ENCODE peak calls at places on chromosomes 12 and 14, in four cellular contexts. S, I, V and Z are unnamed samples.

GRCh38 chr12:132237772-132238486 is 91.5 kb downstream of the GALNT9 start:
- DNase-seq in S (no peak), I (no peak), V (no peak), Z (no peak)

GRCh38 chr12:105262461-105263184 is 26.6 kb upstream of the APPL2 start:
- DNase-seq in S (no peak), I (no peak), V (no peak), Z (no peak)

GRCh38 chr14:105398726-105399440 is 545 bp downstream of the TEX22 start:
- DNase-seq in S (peak), I (peak), V (no peak), Z (peak)

GRCh38 chr12:106918746-106919145 is 37.0 kb upstream of the TMEM263 start:
- DNase-seq in S (peak), I (peak), V (no peak), Z (peak)

GRCh38 chr12:67911293-67911637 is 78.0 kb upstream of the IFNG-AS1 start:
- DNase-seq in S (no peak), I (no peak), V (no peak), Z (no peak)

GRCh38 chr14:72318648-72319047 is 386.4 kb downstream of the RGS6 start:
- DNase-seq in S (no peak), I (no peak), V (peak), Z (no peak)

GRCh38 chr12:94795520-94795919 is 145.2 kb upstream of the TMCC3 start:
- DNase-seq in S (no peak), I (no peak), V (no peak), Z (peak)

GRCh38 chr12:71935594-71935993 is 3.1 kb upstream of the TPH2 start:
- DNase-seq in S (no peak), I (peak), V (peak), Z (no peak)

GRCh38 chr14:51073751-51074150 is 21.2 kb downstream of the TRIM9 start:
- DNase-seq in S (no peak), I (no peak), V (no peak), Z (no peak)

GRCh38 chr14:75519826-75520692 is 2.2 kb upstream of the BATF start:
- DNase-seq in S (no peak), I (no peak), V (no peak), Z (no peak)

GRCh38 chr12:107570721-107571120 is 114.9 kb upstream of the PWP1 start:
- DNase-seq in S (no peak), I (no peak), V (no peak), Z (no peak)

GRCh38 chr14:87575378-87575777 is 417.6 kb downstream of the GALC start:
- DNase-seq in S (no peak), I (no peak), V (no peak), Z (no peak)

GRCh38 chr12:51814311-51815088 is 34.0 kb downstream of the FIGNL2 start:
- DNase-seq in S (peak), I (peak), V (no peak), Z (peak)

GRCh38 chr12:128783129-128783574 is 40.6 kb downstream of the SLC15A4 start:
- DNase-seq in S (no peak), I (no peak), V (no peak), Z (no peak)

GRCh38 chr14:95953111-95953724 is 76.6 kb downstream of the TUNAR start:
- DNase-seq in S (no peak), I (peak), V (no peak), Z (peak)

GRCh38 chr14:61695695-61696527 is 598 bp downstream of the HIF1A start:
- DNase-seq in S (peak), I (peak), V (no peak), Z (peak)

GRCh38 chr14:56412453-56413434 is 166.9 kb upstream of the TMEM260 start:
- DNase-seq in S (no peak), I (no peak), V (no peak), Z (no peak)

GRCh38 chr12:6766651-6767300 is 613 bp downstream of the PTMS start:
- DNase-seq in S (peak), I (peak), V (no peak), Z (peak)

GRCh38 chr14:92074555-92074954 is 31.8 kb downstream of the ATXN3 start:
- DNase-seq in S (no peak), I (no peak), V (no peak), Z (no peak)

GRCh38 chr12:120649442-120650248 is 9.2 kb downstream of the CABP1 start:
- DNase-seq in S (no peak), I (no peak), V (no peak), Z (peak)

GRCh38 chr14:74848768-74849167 is 27.2 kb downstream of the PROX2 start:
- DNase-seq in S (no peak), I (no peak), V (no peak), Z (no peak)

GRCh38 chr14:22767323-22767589 is 768 bp downstream of the OXA1L start:
- DNase-seq in S (no peak), I (peak), V (no peak), Z (no peak)

GRCh38 chr12:80187660-80188090 is 88.3 kb downstream of the OTOGL start:
- DNase-seq in S (no peak), I (no peak), V (peak), Z (no peak)

GRCh38 chr12:47397664-47398281 is 308.1 kb downstream of the RPAP3 start:
- DNase-seq in S (peak), I (peak), V (no peak), Z (peak)

GRCh38 chr14:47674546-47675238 is 713 bp downstream of the MDGA2 start:
- DNase-seq in S (no peak), I (no peak), V (no peak), Z (peak)

GRCh38 chr12:1044697-1045096 is 53.7 kb downstream of the ERC1 start:
- DNase-seq in S (no peak), I (no peak), V (no peak), Z (no peak)

GRCh38 chr12:79420146-79420618 is 270.6 kb downstream of the PAWR start:
- DNase-seq in S (peak), I (no peak), V (no peak), Z (peak)

GRCh38 chr14:39240769-39241168 is 7.1 kb downstream of the MIA2 start:
- DNase-seq in S (no peak), I (no peak), V (no peak), Z (no peak)

GRCh38 chr12:94875525-94875924 is 128.0 kb downstream of the NDUFA12 start:
- DNase-seq in S (peak), I (peak), V (peak), Z (peak)

GRCh38 chr14:77310041-77310440 is 10.6 kb downstream of the POMT2 start:
- DNase-seq in S (no peak), I (no peak), V (no peak), Z (no peak)

GRCh38 chr12:2244013-2244861 is 191.4 kb downstream of the CACNA1C start:
- DNase-seq in S (peak), I (no peak), V (no peak), Z (peak)

GRCh38 chr14:61420326-61420725 is 98.9 kb downstream of the PRKCH start:
- DNase-seq in S (no peak), I (no peak), V (no peak), Z (no peak)

GRCh38 chr12:113329022-113329790 is 5.7 kb downstream of the SLC8B1 start:
- DNase-seq in S (no peak), I (no peak), V (no peak), Z (no peak)

GRCh38 chr12:98373019-98373554 is 142.3 kb upstream of the TMPO start:
- DNase-seq in S (peak), I (peak), V (no peak), Z (peak)

GRCh38 chr12:5154091-5154490 is 110.4 kb downstream of the KCNA5 start:
- DNase-seq in S (no peak), I (no peak), V (no peak), Z (peak)

GRCh38 chr14:101196795-101197590 is 293.5 kb upstream of the RTL1 start:
- DNase-seq in S (no peak), I (peak), V (no peak), Z (peak)

GRCh38 chr12:98492580-98493140 is 22.7 kb upstream of the TMPO start:
- DNase-seq in S (no peak), I (no peak), V (no peak), Z (peak)

GRCh38 chr12:15273896-15274295 is 48.4 kb upstream of the PTPRO start:
- DNase-seq in S (no peak), I (no peak), V (no peak), Z (no peak)

GRCh38 chr12:15276088-15276698 is 46.1 kb upstream of the PTPRO start:
- DNase-seq in S (peak), I (peak), V (no peak), Z (peak)

GRCh38 chr12:15280930-15281329 is 41.4 kb upstream of the PTPRO start:
- DNase-seq in S (no peak), I (no peak), V (no peak), Z (no peak)

GRCh38 chr12:15274561-15274967 is 47.7 kb upstream of the PTPRO start:
- DNase-seq in S (no peak), I (no peak), V (no peak), Z (no peak)

DNA sequence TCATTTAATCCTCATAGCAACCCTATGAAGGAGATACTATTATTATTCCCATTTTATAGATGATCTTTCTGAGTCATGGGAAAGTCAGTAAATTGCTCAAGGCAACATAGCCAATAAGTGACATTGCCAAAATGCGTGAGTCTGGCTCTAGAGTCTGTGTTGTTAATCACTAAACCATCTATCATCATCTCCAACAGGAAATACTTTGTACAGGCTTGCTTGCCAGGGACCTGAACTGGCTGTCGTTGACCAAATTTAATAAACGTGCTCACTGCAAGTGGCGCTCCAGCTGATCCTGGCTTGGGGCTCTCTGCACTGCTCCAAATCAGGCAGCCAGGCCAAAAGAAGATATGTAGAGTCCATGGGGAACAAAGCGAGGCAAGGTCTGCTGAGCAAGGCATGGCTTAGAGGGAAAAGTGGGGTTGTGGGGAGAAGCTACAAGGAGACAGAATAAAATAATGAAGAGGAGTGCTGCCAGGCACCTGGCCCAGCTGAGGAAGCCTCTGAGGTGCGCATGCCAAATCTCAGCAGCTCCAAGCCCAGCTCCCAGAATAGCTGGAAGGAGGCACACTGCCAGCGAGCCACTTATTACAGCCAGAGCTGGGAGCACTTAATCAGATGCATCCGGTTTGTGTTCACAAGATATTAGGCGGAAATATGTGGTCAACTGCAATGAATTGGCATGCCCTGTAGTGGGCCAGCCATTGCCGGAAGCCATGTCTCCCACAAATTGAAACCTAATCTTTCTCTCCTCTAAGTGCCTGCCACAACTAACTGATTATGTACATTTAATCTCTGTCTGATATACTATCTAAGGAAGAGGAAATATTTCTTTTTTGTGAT is 43.3 kb upstream of the PTPRO start:
- DNase-seq in S (no peak), I (no peak), V (no peak), Z (no peak)
- TF ChIP-seq JUNB in S (no peak), I (no peak), V (no peak), Z (no peak)

DNA sequence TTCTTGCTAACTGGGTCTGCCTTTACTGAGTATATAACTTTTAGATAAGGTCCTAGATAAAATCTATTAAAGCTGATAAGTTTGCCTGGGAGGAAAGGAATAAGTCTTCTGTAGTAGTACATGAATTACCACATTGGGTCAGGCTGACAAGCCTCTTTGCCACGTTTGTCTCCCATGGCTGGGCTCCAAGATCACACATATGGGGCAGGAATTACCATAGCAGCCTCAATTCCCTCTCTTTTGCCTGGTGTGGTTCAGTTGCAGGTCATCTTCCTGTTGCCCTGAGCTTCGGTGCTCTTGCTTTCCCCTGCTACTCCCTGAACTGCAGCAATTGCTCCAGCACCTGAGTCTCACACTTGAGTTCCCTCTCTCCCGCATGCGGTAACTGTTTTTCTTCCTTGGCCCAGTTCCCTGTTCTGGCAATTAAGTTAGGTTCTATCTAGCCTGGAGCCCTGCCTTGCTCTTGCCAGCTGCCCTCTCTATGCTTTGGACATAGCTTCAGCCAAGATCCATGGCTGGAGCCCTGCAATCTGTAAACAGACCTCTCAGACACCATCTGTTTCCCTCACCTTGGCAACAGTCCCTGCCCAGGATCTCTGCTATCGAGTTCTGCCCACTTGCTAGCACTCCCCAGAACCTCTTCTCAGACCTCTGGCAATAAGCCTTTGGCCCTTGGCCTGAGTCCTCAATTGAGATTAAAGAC is 5.8 kb upstream of the GLT8D2 start:
- DNase-seq in S (no peak), I (no peak), V (no peak), Z (no peak)
- TF ChIP-seq POLR2AphosphoS5 in S (no peak), I (no peak), V (no peak), Z (no peak)

DNA sequence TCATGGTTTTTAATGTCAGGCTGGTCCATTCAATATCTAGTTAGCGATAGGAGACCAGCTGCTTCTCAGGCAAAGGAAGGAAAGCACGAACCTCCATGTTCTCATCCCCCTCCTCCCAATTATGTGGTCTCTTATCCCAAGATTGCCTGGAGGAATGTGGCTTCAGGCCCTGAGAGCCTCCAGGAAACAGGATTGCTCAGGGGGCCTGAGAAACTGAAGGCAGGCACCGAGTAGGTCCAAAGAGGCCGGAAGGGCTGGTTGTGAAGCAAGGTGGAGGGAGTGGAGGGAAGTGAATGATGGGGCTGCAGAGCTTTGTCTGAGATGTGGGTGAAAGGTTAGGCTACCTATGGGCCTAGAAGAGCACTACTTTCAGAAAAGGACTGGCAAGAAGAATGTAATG is 188.2 kb upstream of the DDHD1 start:
- DNase-seq in S (no peak), I (no peak), V (no peak), Z (no peak)
- TF ChIP-seq CREB1 in S (no peak), I (no peak), V (no peak), Z (no peak)

GRCh38 chr12:124952295-124952694 is 36.6 kb downstream of the DHX37 start:
- DNase-seq in S (no peak), I (no peak), V (no peak), Z (no peak)
- TF ChIP-seq JUNB in S (no peak), I (no peak), V (no peak), Z (no peak)

GRCh38 chr12:82461851-82462250 is 103.5 kb downstream of the METTL25 start:
- DNase-seq in S (no peak), I (no peak), V (no peak), Z (no peak)
- TF ChIP-seq POLR2AphosphoS5 in S (no peak), I (no peak), V (no peak), Z (no peak)

GRCh38 chr14:65696801-65697200 is 284.3 kb downstream of the FUT8 start:
- DNase-seq in S (no peak), I (no peak), V (no peak), Z (no peak)
- TF ChIP-seq CREB1 in S (no peak), I (no peak), V (no peak), Z (no peak)

DNA sequence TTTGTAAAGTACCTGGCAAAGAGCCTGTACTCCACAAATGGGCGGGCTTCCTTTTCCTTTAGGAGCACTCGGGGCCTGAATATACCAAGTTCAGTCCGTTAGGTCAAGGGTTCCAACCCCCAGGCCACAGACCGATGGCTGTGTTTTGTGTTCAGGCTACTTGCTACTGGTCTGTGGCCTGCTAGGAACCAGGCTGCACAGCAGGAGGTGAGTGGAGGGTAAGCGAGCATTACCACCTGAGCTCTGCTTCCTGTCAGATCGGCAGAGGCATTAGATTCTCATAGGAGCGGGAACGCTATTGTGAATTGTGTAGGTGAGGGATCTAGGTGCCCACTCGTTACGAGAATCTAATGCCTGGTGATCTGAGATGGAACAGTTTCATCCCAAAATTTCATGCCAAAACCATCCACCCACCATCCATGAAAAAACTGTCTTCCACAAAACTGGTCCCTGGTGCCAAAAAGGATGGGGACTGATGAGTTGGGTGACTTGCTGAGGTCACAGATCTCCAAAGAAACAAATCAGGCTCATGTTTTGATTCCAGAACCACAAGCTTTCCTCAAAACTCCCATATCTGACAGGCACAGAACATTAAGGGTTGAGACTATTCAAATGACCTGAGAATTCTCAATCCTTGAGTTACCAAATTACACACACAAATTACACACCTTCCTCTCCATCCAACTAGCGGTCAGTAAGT is 4.2 kb downstream of the CSRP2 start:
- DNase-seq in S (no peak), I (no peak), V (no peak), Z (peak)
- TF ChIP-seq JUNB in S (no peak), I (no peak), V (no peak), Z (no peak)

DNA sequence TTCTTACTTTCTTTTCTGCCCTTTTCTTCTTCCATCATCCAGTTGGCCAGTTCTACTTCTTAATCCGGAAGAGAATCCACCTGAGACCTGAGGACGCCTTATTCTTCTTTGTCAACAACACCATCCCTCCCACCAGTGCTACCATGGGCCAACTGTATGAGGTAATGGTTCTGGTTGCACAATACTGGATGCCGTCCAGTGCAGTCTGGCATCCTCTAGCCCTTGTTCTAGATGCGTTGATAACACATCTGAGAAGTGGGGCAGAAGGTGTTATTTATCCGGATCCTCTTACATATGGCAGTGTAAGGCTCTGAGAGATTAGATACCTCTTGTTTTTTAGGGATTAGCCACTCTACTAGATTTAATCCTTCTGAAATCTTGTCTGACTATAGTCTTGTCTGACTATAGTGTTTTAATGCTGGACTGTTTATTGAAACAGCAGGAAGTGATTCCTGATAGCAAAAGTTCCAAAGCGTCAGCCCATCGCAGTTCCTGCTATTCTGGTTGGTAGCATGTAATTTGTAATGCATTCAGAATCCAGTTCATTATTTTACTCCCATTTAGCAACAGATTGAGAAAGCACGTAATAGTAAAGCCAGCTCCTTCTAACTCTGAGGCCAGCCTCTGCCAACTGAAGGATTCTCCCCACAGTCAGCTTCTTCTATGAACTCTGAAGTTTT is 7.9 kb downstream of the GABARAPL1 start:
- DNase-seq in S (no peak), I (no peak), V (no peak), Z (no peak)
- TF ChIP-seq POLR2AphosphoS5 in S (no peak), I (no peak), V (no peak), Z (no peak)

DNA sequence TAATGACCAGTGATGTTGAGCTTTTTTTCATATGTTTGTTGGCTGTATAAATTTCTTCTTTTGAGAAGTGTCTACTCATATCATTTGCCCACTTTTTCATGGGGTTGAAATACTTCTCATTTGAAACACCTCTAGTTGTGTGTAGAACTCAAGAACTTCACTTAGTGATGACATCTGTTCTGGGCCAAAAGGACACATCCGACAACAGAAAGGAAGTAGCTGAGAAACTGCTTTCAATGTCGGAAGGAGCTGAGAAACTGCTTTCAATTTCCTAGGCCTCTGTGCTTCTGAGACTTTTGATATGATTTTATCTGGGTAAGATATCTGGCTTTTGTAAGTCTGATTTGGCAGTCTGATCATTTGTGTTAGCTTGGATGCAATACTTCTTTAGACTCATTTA is 635.3 kb downstream of the TMTC2 start:
- DNase-seq in S (no peak), I (no peak), V (no peak), Z (no peak)
- TF ChIP-seq CREB1 in S (no peak), I (no peak), V (no peak), Z (no peak)